ENCODE peak calls at places on chromosomes 4 and X, in four cellular contexts. One of them, this sample, is unnamed. For H3K4me1, the result is how much of the 10 kb centered on the place peaks cover.

GRCh38 chr4:180695851-180696250 is 1547.4 kb upstream of the TENM3 start:
- DNase-seq in left ventricle myocardium inferior: no peak
- DNase-seq in psoas muscle: no peak
- DNase-seq in mesendoderm: no peak
- DNase-seq in this sample: no peak

GRCh38 chr4:46270986-46271596 is 118.8 kb downstream of the GABRA2 start:
- DNase-seq in left ventricle myocardium inferior: no peak
- DNase-seq in psoas muscle: no peak
- DNase-seq in mesendoderm: peak
- DNase-seq in this sample: no peak

GRCh38 chrX:76454456-76454927 is 27.0 kb downstream of the MAGEE1 start:
- DNase-seq in mesendoderm: peak
- DNase-seq in psoas muscle: no peak
- DNase-seq in left ventricle myocardium inferior: no peak
- DNase-seq in this sample: no peak

GRCh38 chr4:21862917-21863316 is 85.7 kb downstream of the KCNIP4 start:
- DNase-seq in psoas muscle: no peak
- DNase-seq in mesendoderm: no peak
- DNase-seq in left ventricle myocardium inferior: no peak
- DNase-seq in this sample: no peak

GRCh38 chrX:107537815-107538214 is 88.4 kb downstream of the FRMPD3 start:
- DNase-seq in psoas muscle: no peak
- DNase-seq in left ventricle myocardium inferior: no peak
- DNase-seq in mesendoderm: peak
- DNase-seq in this sample: peak

GRCh38 chr4:26992657-26993361 is 132.2 kb downstream of the STIM2 start:
- DNase-seq in psoas muscle: no peak
- DNase-seq in mesendoderm: no peak
- DNase-seq in left ventricle myocardium inferior: no peak
- DNase-seq in this sample: peak

GRCh38 chr4:82215800-82216199 is 158.0 kb downstream of the HNRNPD start:
- DNase-seq in left ventricle myocardium inferior: no peak
- DNase-seq in mesendoderm: no peak
- DNase-seq in psoas muscle: no peak
- DNase-seq in this sample: no peak

GRCh38 chrX:151703487-151703886 is 8.2 kb downstream of the PRRG3 start:
- DNase-seq in psoas muscle: peak
- DNase-seq in left ventricle myocardium inferior: peak
- DNase-seq in mesendoderm: no peak
- DNase-seq in this sample: peak

GRCh38 chr4:14856076-14856926 is 146.0 kb upstream of the CPEB2 start:
- DNase-seq in psoas muscle: peak
- DNase-seq in left ventricle myocardium inferior: no peak
- DNase-seq in mesendoderm: peak
- DNase-seq in this sample: no peak

GRCh38 chr4:18608910-18609525 is 587.5 kb upstream of the LCORL start:
- DNase-seq in mesendoderm: no peak
- DNase-seq in left ventricle myocardium inferior: no peak
- DNase-seq in psoas muscle: no peak
- DNase-seq in this sample: no peak

GRCh38 chr4:165016971-165017370 is 14.8 kb upstream of the TRIM60 start:
- DNase-seq in psoas muscle: no peak
- DNase-seq in mesendoderm: peak
- DNase-seq in left ventricle myocardium inferior: no peak
- DNase-seq in this sample: no peak

GRCh38 chr4:46667790-46668189 is 241.3 kb downstream of the COX7B2 start:
- DNase-seq in psoas muscle: no peak
- DNase-seq in left ventricle myocardium inferior: no peak
- DNase-seq in mesendoderm: no peak
- DNase-seq in this sample: no peak

GRCh38 chrX:68832101-68832416 is 3.2 kb downstream of the EFNB1 start:
- DNase-seq in psoas muscle: peak
- DNase-seq in mesendoderm: peak
- DNase-seq in left ventricle myocardium inferior: peak
- DNase-seq in this sample: peak

GRCh38 chr4:19739101-19739651 is 512.5 kb upstream of the SLIT2 start:
- DNase-seq in left ventricle myocardium inferior: no peak
- DNase-seq in mesendoderm: peak
- DNase-seq in psoas muscle: no peak
- DNase-seq in this sample: no peak

GRCh38 chr4:184476660-184477059 is 2.3 kb upstream of the IRF2 start:
- DNase-seq in left ventricle myocardium inferior: no peak
- DNase-seq in psoas muscle: no peak
- DNase-seq in mesendoderm: no peak
- DNase-seq in this sample: no peak

GRCh38 chr4:16111533-16111932 is 27.7 kb upstream of the PROM1 start:
- DNase-seq in left ventricle myocardium inferior: no peak
- DNase-seq in psoas muscle: no peak
- DNase-seq in mesendoderm: no peak
- DNase-seq in this sample: no peak
- H3K4me1 ChIP-seq in left ventricle myocardium inferior: under half
- H3K4me1 ChIP-seq in psoas muscle: under half
- H3K4me1 ChIP-seq in mesendoderm: under half
- H3K4me1 ChIP-seq in this sample: under half

DNA sequence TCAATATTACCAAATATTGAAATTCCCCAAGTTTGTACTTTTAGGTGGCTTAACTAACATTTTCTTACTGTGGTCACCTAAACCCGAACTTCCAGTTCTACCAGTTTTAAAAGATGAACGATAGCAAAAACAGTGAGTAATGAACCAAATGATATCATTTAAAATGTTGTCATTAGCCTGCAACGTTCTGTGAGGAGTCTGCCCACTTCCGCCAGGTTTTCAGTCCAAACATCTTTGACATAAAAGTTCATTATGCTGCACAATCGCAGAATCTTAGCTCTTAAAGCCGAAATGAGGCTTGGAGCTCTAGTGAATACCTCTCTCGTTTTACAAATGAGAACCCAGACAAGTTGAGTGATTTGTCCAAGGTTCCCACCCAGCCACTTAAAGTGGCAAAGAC is 762 bp downstream of the PIGA start:
- DNase-seq in mesendoderm: peak
- DNase-seq in left ventricle myocardium inferior: no peak
- DNase-seq in psoas muscle: no peak
- DNase-seq in this sample: no peak
- H3K27ac ChIP-seq in mesendoderm: no peak
- H3K27ac ChIP-seq in left ventricle myocardium inferior: peak
- H3K27ac ChIP-seq in psoas muscle: peak
- H3K27ac ChIP-seq in this sample: peak

GRCh38 chr4:76543378-76543777 is 108.3 kb downstream of the SHROOM3 start:
- DNase-seq in psoas muscle: no peak
- DNase-seq in mesendoderm: no peak
- DNase-seq in left ventricle myocardium inferior: no peak
- DNase-seq in this sample: no peak

GRCh38 chr4:76545161-76545884 is 110.3 kb downstream of the SHROOM3 start:
- DNase-seq in mesendoderm: no peak
- DNase-seq in psoas muscle: no peak
- DNase-seq in left ventricle myocardium inferior: no peak
- DNase-seq in this sample: no peak

GRCh38 chr4:76548704-76549103 is 113.7 kb downstream of the SHROOM3 start:
- DNase-seq in mesendoderm: no peak
- DNase-seq in left ventricle myocardium inferior: no peak
- DNase-seq in psoas muscle: no peak
- DNase-seq in this sample: no peak

GRCh38 chr4:76547167-76547760 is 112.2 kb downstream of the SHROOM3 start:
- DNase-seq in left ventricle myocardium inferior: no peak
- DNase-seq in psoas muscle: no peak
- DNase-seq in mesendoderm: peak
- DNase-seq in this sample: no peak

GRCh38 chr4:76546282-76547166 is 111.5 kb downstream of the SHROOM3 start:
- DNase-seq in mesendoderm: peak
- DNase-seq in psoas muscle: no peak
- DNase-seq in left ventricle myocardium inferior: no peak
- DNase-seq in this sample: no peak
- H3K4me1 ChIP-seq in mesendoderm: under half
- H3K4me1 ChIP-seq in psoas muscle: under half
- H3K4me1 ChIP-seq in left ventricle myocardium inferior: under half
- H3K4me1 ChIP-seq in this sample: under half

GRCh38 chr4:168842186-168842585 is 167.9 kb downstream of the CBR4 start:
- DNase-seq in left ventricle myocardium inferior: no peak
- DNase-seq in psoas muscle: no peak
- DNase-seq in mesendoderm: no peak
- DNase-seq in this sample: no peak
- H3K27ac ChIP-seq in left ventricle myocardium inferior: peak
- H3K27ac ChIP-seq in psoas muscle: no peak
- H3K27ac ChIP-seq in mesendoderm: no peak
- H3K27ac ChIP-seq in this sample: no peak

GRCh38 chr4:158016511-158016910 is 156.3 kb downstream of the GASK1B start:
- DNase-seq in left ventricle myocardium inferior: no peak
- DNase-seq in psoas muscle: no peak
- DNase-seq in mesendoderm: no peak
- DNase-seq in this sample: no peak
- H3K4me1 ChIP-seq in left ventricle myocardium inferior: under half
- H3K4me1 ChIP-seq in psoas muscle: under half
- H3K4me1 ChIP-seq in mesendoderm: under half
- H3K4me1 ChIP-seq in this sample: under half

GRCh38 chrX:136193771-136194170 is 46.4 kb downstream of the FHL1 start:
- DNase-seq in mesendoderm: no peak
- DNase-seq in left ventricle myocardium inferior: no peak
- DNase-seq in psoas muscle: no peak
- DNase-seq in this sample: no peak
- H3K27ac ChIP-seq in mesendoderm: no peak
- H3K27ac ChIP-seq in left ventricle myocardium inferior: peak
- H3K27ac ChIP-seq in psoas muscle: peak
- H3K27ac ChIP-seq in this sample: no peak

DNA sequence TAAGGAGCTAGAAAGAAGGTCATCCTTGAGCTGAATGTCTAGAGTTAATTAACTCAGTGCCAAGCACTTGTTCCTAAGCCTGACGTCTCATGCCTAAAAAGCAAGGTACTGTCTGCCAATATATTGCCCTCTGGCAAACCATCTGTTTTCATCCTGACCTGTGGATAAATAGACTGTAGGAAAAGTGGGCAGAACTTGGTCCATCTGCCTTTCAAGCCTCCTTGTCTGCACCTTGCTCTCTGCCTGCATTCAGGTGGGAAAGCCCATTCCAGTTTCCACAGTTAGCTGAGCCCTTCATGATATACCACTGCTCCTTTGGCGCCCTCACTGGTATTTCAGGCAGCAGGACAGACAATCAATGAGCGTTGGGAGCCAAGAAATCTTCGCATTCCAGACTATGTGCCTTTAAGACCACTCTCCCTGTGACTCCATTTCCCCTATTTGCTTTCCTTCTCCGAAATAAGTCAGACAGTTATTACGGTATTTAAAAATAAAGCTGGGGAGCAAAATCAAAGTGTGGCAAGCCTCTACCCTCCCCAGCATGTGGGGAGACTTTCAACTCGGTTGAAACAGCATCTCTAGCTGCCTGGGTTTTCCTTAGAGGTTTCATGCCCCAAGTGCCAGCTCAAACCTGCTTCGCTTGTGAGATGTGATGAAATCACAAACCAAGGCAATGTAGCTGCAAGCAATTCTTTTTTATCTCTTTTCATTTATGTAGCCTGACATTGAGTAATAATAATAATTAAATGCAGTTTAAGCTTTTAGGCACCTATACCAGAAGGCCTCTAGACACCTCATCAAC is 2.5 kb upstream of the CCDC149 start:
- DNase-seq in psoas muscle: no peak
- DNase-seq in mesendoderm: peak
- DNase-seq in left ventricle myocardium inferior: no peak
- DNase-seq in this sample: peak
- H3K4me1 ChIP-seq in psoas muscle: under half
- H3K4me1 ChIP-seq in mesendoderm: under half
- H3K4me1 ChIP-seq in left ventricle myocardium inferior: under half
- H3K4me1 ChIP-seq in this sample: under half

GRCh38 chrX:13109811-13110210 is 65.4 kb upstream of the FAM9C start:
- DNase-seq in psoas muscle: no peak
- DNase-seq in left ventricle myocardium inferior: no peak
- DNase-seq in mesendoderm: no peak
- DNase-seq in this sample: no peak

GRCh38 chrX:13112499-13112898 is 68.1 kb upstream of the FAM9C start:
- DNase-seq in psoas muscle: no peak
- DNase-seq in left ventricle myocardium inferior: no peak
- DNase-seq in mesendoderm: no peak
- DNase-seq in this sample: no peak

GRCh38 chrX:13115457-13115856 is 71.0 kb upstream of the FAM9C start:
- DNase-seq in left ventricle myocardium inferior: no peak
- DNase-seq in psoas muscle: no peak
- DNase-seq in mesendoderm: no peak
- DNase-seq in this sample: no peak

DNA sequence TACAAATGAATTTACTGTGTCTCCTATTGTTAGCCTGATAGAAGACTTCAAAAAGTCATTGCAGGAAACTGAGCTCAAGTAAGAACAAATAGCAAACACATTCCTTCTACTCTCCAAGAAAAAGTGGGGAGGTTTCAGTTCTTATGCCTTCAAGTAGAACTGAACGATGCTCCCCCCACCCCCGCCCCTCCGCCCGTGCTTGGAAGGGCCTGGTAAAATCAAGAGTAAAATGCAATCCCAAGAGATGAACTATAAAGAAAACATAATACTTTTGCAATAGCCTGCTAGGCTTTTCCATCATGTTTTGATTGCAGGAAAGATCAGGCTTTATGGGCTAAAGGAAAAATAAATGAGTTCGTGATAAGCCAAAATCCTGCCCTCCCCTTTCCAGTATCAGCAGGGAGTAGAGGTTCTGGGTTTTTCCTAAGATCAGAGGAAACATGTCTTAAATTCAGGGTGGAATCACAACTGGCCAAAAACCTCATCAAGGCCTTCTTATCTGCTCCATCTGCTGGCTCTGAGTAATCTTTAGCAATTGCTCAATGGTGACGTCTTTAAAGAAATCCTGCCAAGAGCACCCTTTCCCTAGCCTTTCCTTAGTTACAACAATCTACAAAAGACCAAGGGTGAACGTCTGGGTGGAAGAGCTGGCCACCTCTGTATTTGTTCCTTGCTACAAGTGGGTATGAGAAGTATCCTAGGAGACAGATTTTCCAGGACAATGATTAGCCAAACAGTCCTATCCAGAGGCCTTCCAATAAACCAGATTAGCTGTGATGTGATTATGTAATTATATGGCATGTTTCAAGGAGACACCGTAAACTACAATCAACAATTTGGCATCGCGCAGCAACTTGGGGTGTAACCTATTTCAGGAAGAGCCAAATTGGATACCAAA is 66.3 kb upstream of the FAM9C start:
- DNase-seq in psoas muscle: peak
- DNase-seq in left ventricle myocardium inferior: peak
- DNase-seq in mesendoderm: peak
- DNase-seq in this sample: no peak
- H3K27ac ChIP-seq in psoas muscle: peak
- H3K27ac ChIP-seq in left ventricle myocardium inferior: peak
- H3K27ac ChIP-seq in mesendoderm: no peak
- H3K27ac ChIP-seq in this sample: no peak

DNA sequence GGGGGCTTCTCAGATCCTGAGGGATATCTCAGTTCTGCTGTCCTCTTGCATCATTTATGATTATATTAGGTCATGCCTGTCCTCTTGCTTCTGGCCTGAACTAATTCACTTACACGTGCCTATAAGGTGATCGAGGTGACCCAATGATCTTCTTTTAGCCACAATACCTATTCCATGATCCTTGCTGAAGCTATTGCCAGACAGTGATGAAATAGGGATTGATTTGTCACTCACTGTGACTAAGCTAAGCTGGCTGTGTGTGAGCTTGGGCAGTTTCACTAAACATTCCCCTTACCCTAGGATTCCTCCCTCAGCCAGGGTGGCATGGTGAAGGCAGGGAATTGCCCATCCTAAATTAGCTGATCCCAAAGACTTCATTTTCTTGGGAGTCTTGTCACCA is 19.0 kb downstream of the HADH start:
- DNase-seq in left ventricle myocardium inferior: no peak
- DNase-seq in psoas muscle: no peak
- DNase-seq in mesendoderm: peak
- DNase-seq in this sample: no peak
- H3K4me1 ChIP-seq in left ventricle myocardium inferior: half or more
- H3K4me1 ChIP-seq in psoas muscle: half or more
- H3K4me1 ChIP-seq in mesendoderm: under half
- H3K4me1 ChIP-seq in this sample: under half